ENCODE peak calls at places on chromosomes 11 and 22, in ten cellular contexts. X is sigmoid colon; M is stimulated activated naive CD8-positive, alpha-beta T cell treated with anti-CD3 and anti-CD28 coated beads, Interleukin-15, Interleukin-2, amounts not matched to agents 100 U/mL and 50 U/mL, for 24 hours; G is effector memory CD4-positive, alpha-beta T cell; R is foreskin melanocyte; E is occipital lobe; V is stimulated activated CD8-positive, alpha-beta memory T cell treated with anti-CD3 and anti-CD28 coated beads, Interleukin-15, amount 100 ng/mL, for 24 hours; Y is stimulated activated CD4-positive, alpha-beta T cell treated with anti-CD3 and anti-CD28 coated beads, Interleukin-12 subunit alpha, Interleukin-12 subunit beta, amount 100 ng/mL, for 4 hours; K is AG10803; L is activated CD8-positive, alpha-beta memory T cell treated with anti-CD3 and anti-CD28 coated beads for 1 hour. Q is an unnamed sample.
A peak's percentile ranks its signal among the peaks of the same experiment; 100 is the strongest.

GRCh38 chr11:116986521-116987105 is 111.6 kb downstream of the SIK3 start:
- DNase-seq in X (no peak), M (no peak), G (no peak), R (no peak), E (no peak), V (no peak), Y (no peak), K (peak; percentile 89), L (no peak), Q (peak; percentile 32)

GRCh38 chr11:35800970-35801953 is 138.7 kb downstream of the TRIM44 start:
- DNase-seq in X (no peak), M (no peak), G (no peak), R (no peak), E (no peak), V (no peak), Y (no peak), K (no peak), L (no peak), Q (peak; percentile 5)

GRCh38 chr11:118607401-118608267 is at the start of gene PHLDB1:
- DNase-seq in X (peak; percentile 86), M (peak; percentile 53), G (peak; percentile 43), R (peak; percentile 45), E (peak; percentile 85), V (peak; percentile 9), Y (peak; percentile 40), K (peak; percentile 76), L (no peak), Q (peak; percentile 39)

GRCh38 chr11:57469268-57469667 is 8.9 kb downstream of the RTN4RL2 start:
- DNase-seq in X (no peak), M (no peak), G (no peak), R (no peak), E (no peak), V (no peak), Y (no peak), K (no peak), L (no peak), Q (no peak)

GRCh38 chr11:10444725-10445286 is 10.3 kb upstream of the AMPD3 start:
- DNase-seq in X (no peak), M (no peak), G (no peak), R (no peak), E (no peak), V (no peak), Y (no peak), K (no peak), L (no peak), Q (no peak)

GRCh38 chr22:23384451-23384850 is 195.6 kb downstream of the IGLL1 start:
- DNase-seq in X (no peak), M (no peak), G (no peak), R (no peak), E (no peak), V (no peak), Y (no peak), K (no peak), L (no peak), Q (no peak)

GRCh38 chr11:84922836-84923235 is 704.3 kb downstream of the DLG2 start:
- DNase-seq in X (no peak), M (no peak), G (no peak), R (no peak), E (no peak), V (no peak), Y (no peak), K (no peak), L (no peak), Q (no peak)

GRCh38 chr22:49480896-49481650 is 346.6 kb downstream of the BRD1 start:
- DNase-seq in X (no peak), M (no peak), G (no peak), R (no peak), E (no peak), V (no peak), Y (no peak), K (no peak), L (no peak), Q (no peak)

GRCh38 chr11:108085672-108086071 is 35.7 kb upstream of the ACAT1 start:
- DNase-seq in X (no peak), M (no peak), G (no peak), R (no peak), E (no peak), V (no peak), Y (no peak), K (no peak), L (no peak), Q (no peak)

GRCh38 chr11:41245704-41246398 is 213.6 kb downstream of the LRRC4C start:
- DNase-seq in X (peak; percentile 44), M (no peak), G (no peak), R (no peak), E (no peak), V (no peak), Y (no peak), K (no peak), L (no peak), Q (no peak)

GRCh38 chr22:29877620-29878019 is 5.4 kb upstream of the MTMR3 start:
- DNase-seq in X (no peak), M (no peak), G (no peak), R (no peak), E (no peak), V (no peak), Y (no peak), K (peak; percentile 75), L (no peak), Q (no peak)

GRCh38 chr11:2096001-2096918 is 42.9 kb downstream of the IGF2 start:
- DNase-seq in X (peak; percentile 53), M (no peak), G (no peak), R (no peak), E (no peak), V (no peak), Y (no peak), K (peak; percentile 85), L (no peak), Q (no peak)

GRCh38 chr11:11148104-11148509 is 204.9 kb downstream of the CSNK2A3 start:
- DNase-seq in X (peak; percentile 93), M (no peak), G (peak; percentile 21), R (no peak), E (peak; percentile 13), V (no peak), Y (no peak), K (peak; percentile 91), L (no peak), Q (no peak)

GRCh38 chr11:114168086-114168448 is 108.6 kb downstream of the ZBTB16 start:
- DNase-seq in X (peak; percentile 61), M (no peak), G (no peak), R (no peak), E (no peak), V (no peak), Y (no peak), K (no peak), L (no peak), Q (no peak)

GRCh38 chr11:32056445-32056844 is 34.4 kb upstream of the RCN1 start:
- DNase-seq in X (no peak), M (no peak), G (no peak), R (peak; percentile 50), E (no peak), V (no peak), Y (no peak), K (peak; percentile 97), L (no peak), Q (peak; percentile 76)

GRCh38 chr22:46084943-46085830 is 65.1 kb upstream of the PPARA start:
- DNase-seq in X (peak; percentile 95), M (no peak), G (no peak), R (no peak), E (peak; percentile 74), V (no peak), Y (no peak), K (peak; percentile 96), L (no peak), Q (no peak)

GRCh38 chr11:131195801-131196517 is 174.5 kb upstream of the NTM start:
- DNase-seq in X (peak; percentile 87), M (no peak), G (no peak), R (no peak), E (peak; percentile 46), V (no peak), Y (no peak), K (peak; percentile 26), L (no peak), Q (no peak)

GRCh38 chr11:126419801-126420729 is 64.6 kb downstream of the ST3GAL4 start:
- DNase-seq in X (no peak), M (no peak), G (no peak), R (peak; percentile 95), E (no peak), V (no peak), Y (no peak), K (no peak), L (no peak), Q (peak; percentile 70)

GRCh38 chr11:76186776-76187279 is 19.5 kb downstream of the WNT11 start:
- DNase-seq in X (no peak), M (no peak), G (no peak), R (no peak), E (no peak), V (no peak), Y (no peak), K (no peak), L (no peak), Q (no peak)

GRCh38 chr11:20003357-20003756 is 156.9 kb downstream of the DBX1 start:
- DNase-seq in X (no peak), M (no peak), G (no peak), R (no peak), E (no peak), V (no peak), Y (no peak), K (no peak), L (no peak), Q (no peak)

GRCh38 chr11:19713221-19714092 is 820 bp downstream of the NAV2 start:
- DNase-seq in X (peak; percentile 73), M (peak; percentile 17), G (no peak), R (no peak), E (no peak), V (no peak), Y (peak; percentile 5), K (no peak), L (no peak), Q (no peak)

GRCh38 chr11:67266424-67267187 is at the start of gene GRK2:
- DNase-seq in X (peak; percentile 76), M (peak; percentile 64), G (no peak), R (no peak), E (no peak), V (no peak), Y (no peak), K (peak; percentile 41), L (no peak), Q (peak; percentile 24)

GRCh38 chr22:38973289-38974169 is 8.6 kb upstream of the APOBEC3B start:
- DNase-seq in X (no peak), M (peak; percentile 34), G (peak; percentile 16), R (no peak), E (no peak), V (no peak), Y (peak; percentile 58), K (peak; percentile 23), L (peak; percentile 7), Q (no peak)

Q was measured in Kasumi-1.